ENCODE peak calls at places on chromosome 3, in six cellular contexts. Y is suprapubic skin, D is GM20000, X is cardiac muscle cell, B is chondrocyte, T is progenitor cell of endocrine pancreas. I is an unnamed sample.

GRCh38 chr3:69787436-69788168 is 48.3 kb downstream of the MITF start:
- DNase-seq in Y (no peak), D (no peak), X (no peak), B (no peak), T (no peak), I (no peak)

GRCh38 chr3:49013738-49014660 is 4.4 kb downstream of the DALRD3 start:
- DNase-seq in Y (no peak), D (no peak), X (peak; percentile 42), B (no peak), T (peak; percentile 56), I (no peak)

GRCh38 chr3:175941352-175941751 is 1082.2 kb downstream of the NAALADL2 start:
- DNase-seq in Y (no peak), D (peak; percentile 16), X (no peak), B (no peak), T (no peak), I (no peak)

GRCh38 chr3:196868297-196868661 is 559 bp downstream of the SENP5 start:
- DNase-seq in Y (no peak), D (peak; percentile 36), X (peak; percentile 54), B (no peak), T (peak; percentile 24), I (no peak)

GRCh38 chr3:160804762-160805161 is 48.7 kb downstream of the PPM1L start:
- DNase-seq in Y (no peak), D (no peak), X (peak; percentile 24), B (no peak), T (no peak), I (no peak)

GRCh38 chr3:113329757-113330156 is 111.5 kb downstream of the CFAP44 start:
- DNase-seq in Y (no peak), D (no peak), X (no peak), B (no peak), T (no peak), I (no peak)

GRCh38 chr3:76349715-76350480 is 564.5 kb upstream of the ZNF717 start:
- DNase-seq in Y (no peak), D (no peak), X (no peak), B (no peak), T (no peak), I (no peak)

GRCh38 chr3:178966299-178967183 is 105.1 kb downstream of the ZMAT3 start:
- DNase-seq in Y (no peak), D (no peak), X (peak; percentile 30), B (no peak), T (no peak), I (no peak)

GRCh38 chr3:38453075-38453913 is at the start of gene ACVR2B:
- DNase-seq in Y (peak; percentile 92), D (peak; percentile 95), X (peak; percentile 94), B (peak; percentile 83), T (peak; percentile 82), I (peak; percentile 91)

GRCh38 chr3:146851665-146852064 is 246.5 kb upstream of the PLSCR5 start:
- DNase-seq in Y (no peak), D (no peak), X (no peak), B (no peak), T (no peak), I (no peak)

GRCh38 chr3:160458151-160458550 is 8.6 kb upstream of the TRIM59 start:
- DNase-seq in Y (no peak), D (no peak), X (no peak), B (no peak), T (no peak), I (no peak)

GRCh38 chr3:143283432-143284128 is 164.0 kb downstream of the CHST2 start:
- DNase-seq in Y (no peak), D (no peak), X (peak; percentile 23), B (no peak), T (no peak), I (no peak)

GRCh38 chr3:127651516-127652172 is 21.1 kb upstream of the ABTB1 start:
- DNase-seq in Y (no peak), D (no peak), X (no peak), B (no peak), T (no peak), I (no peak)

GRCh38 chr3:172846103-172846561 is 95.6 kb downstream of the ECT2 start:
- DNase-seq in Y (no peak), D (no peak), X (no peak), B (no peak), T (no peak), I (no peak)

GRCh38 chr3:24129549-24129948 is 184.5 kb downstream of the NR1D2 start:
- DNase-seq in Y (no peak), D (no peak), X (no peak), B (no peak), T (no peak), I (no peak)

GRCh38 chr3:33578325-33579180 is 138.3 kb upstream of the UBP1 start:
- DNase-seq in Y (no peak), D (no peak), X (no peak), B (no peak), T (no peak), I (no peak)

GRCh38 chr3:15434756-15435155 is 7.4 kb downstream of the EAF1 start:
- DNase-seq in Y (no peak), D (no peak), X (peak; percentile 28), B (no peak), T (no peak), I (no peak)

GRCh38 chr3:186825294-186825821 is 17.2 kb upstream of the ADIPOQ start:
- DNase-seq in Y (no peak), D (no peak), X (peak; percentile 56), B (peak; percentile 86), T (no peak), I (no peak)

GRCh38 chr3:46516521-46516920 is 18.7 kb downstream of the RTP3 start:
- DNase-seq in Y (no peak), D (no peak), X (no peak), B (no peak), T (no peak), I (no peak)

DNA sequence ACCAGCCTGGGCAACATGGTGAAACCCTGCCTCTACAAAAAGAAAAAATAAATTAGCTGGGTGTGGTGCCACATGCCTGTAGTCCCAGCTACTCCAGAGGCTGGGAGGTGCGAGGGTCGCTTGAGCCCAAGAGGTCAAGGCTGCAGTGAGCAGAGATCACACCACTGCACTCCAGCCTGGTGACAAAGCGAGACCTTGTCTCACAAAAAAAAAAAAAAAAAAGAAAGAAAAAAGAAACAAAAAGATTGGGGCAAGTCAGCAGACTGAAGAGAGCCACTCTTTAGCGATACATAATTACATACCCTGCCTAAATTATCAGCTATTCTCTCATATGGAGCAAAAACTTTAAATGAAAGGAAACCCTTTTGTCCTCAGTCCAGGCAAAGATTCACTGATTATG is 53.6 kb upstream of the MAP3K13 start:
- DNase-seq in Y (no peak), D (no peak), X (no peak), B (no peak), T (no peak), I (no peak)
- TF ChIP-seq CTCF in Y (no peak), D (no peak), X (no peak), B (no peak), T (no peak), I (no peak)

GRCh38 chr3:74534611-74535010 is 79.8 kb downstream of the CNTN3 start:
- DNase-seq in Y (no peak), D (no peak), X (no peak), B (no peak), T (no peak), I (no peak)
- TF ChIP-seq CTCF in Y (no peak), D (no peak), X (no peak), B (no peak), T (no peak), I (no peak)

GRCh38 chr3:141939759-141940158 is 63.3 kb downstream of the ATP1B3 start:
- DNase-seq in Y (peak; percentile 35), D (no peak), X (no peak), B (no peak), T (no peak), I (no peak)

GRCh38 chr3:141941093-141941492 is 64.7 kb downstream of the ATP1B3 start:
- DNase-seq in Y (peak; percentile 38), D (no peak), X (no peak), B (no peak), T (no peak), I (no peak)

GRCh38 chr3:141938011-141938350 is 61.5 kb downstream of the ATP1B3 start:
- DNase-seq in Y (peak; percentile 76), D (no peak), X (no peak), B (no peak), T (no peak), I (no peak)

GRCh38 chr3:141942006-141942405 is 65.6 kb downstream of the ATP1B3 start:
- DNase-seq in Y (peak; percentile 20), D (no peak), X (no peak), B (no peak), T (no peak), I (no peak)

GRCh38 chr3:141940204-141940776 is 63.8 kb downstream of the ATP1B3 start:
- DNase-seq in Y (peak; percentile 79), D (no peak), X (no peak), B (no peak), T (no peak), I (no peak)
- TF ChIP-seq CTCF in Y (no peak), D (no peak), X (no peak), B (peak; percentile 50), T (no peak), I (no peak)

DNA sequence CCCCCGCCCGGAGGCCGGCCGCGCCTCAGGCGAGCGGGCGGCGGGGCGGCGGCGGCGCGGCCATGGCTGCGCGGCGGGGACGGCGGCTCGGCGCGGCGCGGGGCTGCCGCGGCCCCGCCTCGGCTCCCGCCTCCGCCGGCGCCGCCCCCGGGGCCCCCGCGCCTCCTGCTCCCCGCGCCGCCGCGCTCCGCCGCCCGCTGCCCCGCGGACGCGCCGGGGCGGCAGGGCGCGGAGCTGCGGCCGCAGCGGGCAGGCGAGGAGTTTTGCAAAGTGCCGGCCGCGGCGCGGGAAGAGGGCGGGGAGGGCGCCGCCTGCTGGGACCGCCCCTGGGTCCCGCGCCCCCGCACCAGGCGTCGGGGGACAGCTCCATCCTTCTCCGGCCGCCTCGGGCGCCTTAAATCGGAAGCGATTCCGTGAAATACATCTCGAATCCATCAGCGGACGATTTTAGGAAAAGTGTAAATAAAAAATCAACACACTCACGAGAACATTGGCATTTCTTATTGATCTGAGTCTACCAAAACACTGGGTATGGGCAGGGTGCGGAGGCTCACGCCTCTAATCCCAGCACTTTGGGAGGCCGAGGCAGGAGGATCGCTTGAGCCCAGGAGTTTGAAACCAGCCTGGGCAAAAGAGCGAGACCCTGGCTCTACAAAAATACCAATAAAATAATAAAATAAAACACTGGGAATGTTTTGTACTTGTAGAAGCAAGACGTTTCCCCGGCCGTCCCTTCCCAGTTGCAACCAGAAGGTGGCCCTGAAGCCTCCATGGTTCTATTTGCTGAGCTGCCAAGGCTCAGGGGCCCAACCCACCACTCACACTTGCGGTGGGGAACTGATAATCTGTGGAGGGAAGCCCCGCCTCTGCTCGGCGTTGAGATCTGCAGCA is 136.9 kb downstream of the NUP210 start:
- DNase-seq in Y (no peak), D (peak; percentile 80), X (peak; percentile 72), B (peak; percentile 39), T (no peak), I (no peak)
- TF ChIP-seq CTCF in Y (peak; percentile 13), D (no peak), X (peak; percentile 29), B (peak; percentile 59), T (peak; percentile 34), I (peak; percentile 67)

DNA sequence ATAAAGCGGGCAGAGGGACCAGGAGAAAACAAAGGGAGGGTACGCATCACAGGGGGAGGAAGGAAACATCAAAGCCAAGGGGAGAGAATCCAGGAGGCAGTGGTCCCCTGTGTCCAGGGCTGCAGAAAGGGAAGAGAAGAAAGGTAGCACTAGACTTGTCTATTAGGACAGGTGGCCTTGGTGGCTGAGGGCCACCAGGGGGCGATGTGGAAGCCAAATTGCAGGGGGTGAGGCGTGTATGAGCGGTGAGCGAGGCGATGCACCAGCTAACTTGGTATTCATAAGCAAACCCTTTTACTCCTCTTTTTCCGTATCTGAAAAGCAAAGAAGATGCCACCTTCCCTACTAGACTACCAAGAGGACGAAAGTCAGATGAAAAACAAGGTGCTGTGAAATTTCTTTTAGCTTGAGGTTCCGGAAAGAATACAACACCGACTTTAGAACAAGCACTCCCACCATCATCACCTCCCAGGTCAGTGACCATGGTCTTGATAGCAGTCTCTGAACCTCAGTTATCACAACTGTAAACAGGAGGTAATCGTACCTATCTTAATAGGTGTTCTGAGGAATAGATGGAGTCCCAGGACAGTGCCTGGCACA is 654.4 kb upstream of the ADAMTS9 start:
- DNase-seq in Y (no peak), D (peak; percentile 54), X (peak; percentile 65), B (no peak), T (peak; percentile 32), I (no peak)
- TF ChIP-seq CTCF in Y (peak; percentile 33), D (peak; percentile 22), X (peak; percentile 83), B (peak; percentile 75), T (peak; percentile 73), I (peak; percentile 78)

I was measured in type B pancreatic cell.